ENCODE peak calls at places on chromosomes 2 and 18, in four cellular contexts. K is K562, G is H1, T is HepG2. M is an unnamed sample.

GRCh38 chr2:174338626-174339570 is 4.1 kb downstream of the SP9 start:
- DNase-seq in K (no peak), G (no peak), T (no peak), M (no peak)

GRCh38 chr18:36702398-36703010 is 126.3 kb downstream of the TPGS2 start:
- DNase-seq in K (no peak), G (no peak), T (no peak), M (no peak)

GRCh38 chr2:85431787-85432186 is 13.3 kb downstream of the SH2D6 start:
- DNase-seq in K (no peak), G (no peak), T (no peak), M (no peak)

GRCh38 chr2:236171213-236172201 is 3.3 kb upstream of the GBX2 start:
- DNase-seq in K (no peak), G (peak; percentile 61), T (no peak), M (no peak)

GRCh38 chr2:55712477-55713060 is 18.9 kb upstream of the PNPT1 start:
- DNase-seq in K (no peak), G (no peak), T (no peak), M (no peak)

GRCh38 chr2:86703704-86704370 is 16.3 kb upstream of the RMND5A start:
- DNase-seq in K (peak; percentile 38), G (no peak), T (no peak), M (peak; percentile 77)

GRCh38 chr2:120132190-120132589 is 91.0 kb downstream of the TMEM185B start:
- DNase-seq in K (peak; percentile 6), G (no peak), T (no peak), M (no peak)

GRCh38 chr2:42386684-42387083 is 25.7 kb upstream of the COX7A2L start:
- DNase-seq in K (peak; percentile 33), G (no peak), T (peak; percentile 35), M (peak; percentile 28)

GRCh38 chr18:6382968-6383367 is 31.7 kb downstream of the L3MBTL4 start:
- DNase-seq in K (no peak), G (no peak), T (no peak), M (no peak)

GRCh38 chr18:71865888-71866287 is 678.3 kb downstream of the CBLN2 start:
- DNase-seq in K (no peak), G (no peak), T (no peak), M (no peak)

GRCh38 chr2:190417045-190417842 is 9.1 kb downstream of the MFSD6 start:
- DNase-seq in K (no peak), G (no peak), T (peak; percentile 18), M (no peak)

GRCh38 chr2:7709907-7710306 is 792.7 kb downstream of the RNF144A start:
- DNase-seq in K (no peak), G (no peak), T (no peak), M (no peak)

GRCh38 chr2:192190474-192190873 is 4.3 kb downstream of the TMEFF2 start:
- DNase-seq in K (peak; percentile 5), G (no peak), T (peak; percentile 20), M (peak; percentile 4)

GRCh38 chr2:225920621-225921020 is 521.1 kb downstream of the NYAP2 start:
- DNase-seq in K (no peak), G (no peak), T (no peak), M (no peak)

GRCh38 chr2:132969371-132969985 is 299.5 kb upstream of the LYPD1 start:
- DNase-seq in K (no peak), G (no peak), T (no peak), M (no peak)

GRCh38 chr2:132963161-132963560 is 293.2 kb upstream of the LYPD1 start:
- DNase-seq in K (no peak), G (no peak), T (no peak), M (no peak)

DNA sequence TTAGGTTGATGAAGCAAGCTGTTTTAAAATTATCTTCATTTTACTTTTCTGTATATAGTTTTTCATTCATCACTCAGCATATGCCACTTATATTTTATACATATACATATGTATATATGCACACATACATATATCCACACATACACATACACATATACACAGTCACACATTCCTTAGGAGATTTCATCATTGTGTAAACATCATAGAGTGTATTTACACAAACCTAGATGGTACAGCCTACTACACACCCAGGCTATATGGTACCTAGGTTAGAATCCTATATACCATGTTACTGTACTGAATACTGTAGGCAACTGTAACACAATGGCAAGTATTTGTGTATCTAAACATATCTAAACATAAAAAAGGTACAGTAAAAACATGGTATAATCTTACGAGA is 295.5 kb upstream of the LYPD1 start:
- DNase-seq in K (no peak), G (no peak), T (no peak), M (no peak)
- TF ChIP-seq RNF2 in K (no peak), G (no peak), T (no peak), M (no peak)

GRCh38 chr2:196657332-196657731 is 17.8 kb downstream of the CCDC150 start:
- DNase-seq in K (no peak), G (no peak), T (no peak), M (no peak)

DNA sequence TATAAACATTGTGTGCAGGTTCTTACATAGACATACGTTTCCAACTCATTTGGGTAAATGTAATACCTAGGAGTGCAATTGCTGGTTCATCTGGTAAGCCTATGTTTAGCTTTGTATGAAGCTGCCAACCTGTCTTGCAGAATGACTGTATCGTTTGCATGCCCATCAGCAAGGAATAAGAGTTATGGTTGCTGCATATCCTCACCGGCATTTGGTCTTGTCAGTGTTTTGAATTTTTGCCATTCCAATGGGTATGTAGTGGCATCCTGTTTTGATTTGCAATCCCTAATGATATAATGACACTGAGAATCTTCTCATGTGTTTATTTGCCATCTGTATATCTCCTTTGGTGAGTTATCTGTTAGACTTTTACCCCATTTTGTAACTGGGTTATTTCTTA is 20.7 kb downstream of the CCDC150 start:
- DNase-seq in K (no peak), G (no peak), T (no peak), M (no peak)
- TF ChIP-seq CHD2 in K (no peak), G (no peak), T (no peak), M (no peak)

GRCh38 chr2:219608399-219608964 is 10.8 kb downstream of the STK11IP start:
- DNase-seq in K (no peak), G (no peak), T (no peak), M (no peak)

GRCh38 chr2:219607931-219608330 is 10.3 kb downstream of the STK11IP start:
- DNase-seq in K (no peak), G (no peak), T (no peak), M (no peak)

GRCh38 chr2:219611866-219612604 is 14.4 kb downstream of the STK11IP start:
- DNase-seq in K (no peak), G (no peak), T (no peak), M (no peak)

GRCh38 chr2:219611306-219611705 is 13.6 kb downstream of the STK11IP start:
- DNase-seq in K (no peak), G (no peak), T (no peak), M (no peak)

DNA sequence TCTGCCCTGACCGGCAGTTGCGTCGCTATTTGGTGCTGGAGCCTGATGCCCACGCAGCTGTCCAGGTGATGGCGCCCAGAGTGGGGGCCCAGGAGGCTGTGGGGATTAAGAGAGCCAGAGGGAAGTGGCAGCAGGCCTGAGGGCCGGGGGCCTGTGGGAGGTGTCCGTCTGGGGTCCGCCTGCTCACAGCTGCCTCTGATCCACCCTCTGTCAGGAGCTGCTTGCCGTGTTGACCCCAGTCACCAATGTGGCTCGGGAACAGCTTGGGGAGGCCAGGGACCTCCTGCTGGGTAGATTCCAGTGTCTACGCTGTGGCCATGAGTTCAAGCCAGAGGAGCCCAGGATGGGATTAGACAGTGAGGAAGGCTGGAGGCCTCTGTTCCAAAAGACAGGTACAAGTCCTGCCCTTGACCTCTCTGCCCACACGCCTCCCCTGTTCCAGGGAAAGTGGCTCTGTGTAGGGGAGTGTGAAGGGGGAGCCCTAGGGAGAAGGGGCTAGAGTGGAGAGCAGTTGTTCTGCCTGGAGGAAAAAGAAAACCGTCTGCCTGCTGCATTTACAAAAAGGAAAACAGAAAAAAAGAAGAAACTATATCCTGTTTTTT is 11.6 kb downstream of the STK11IP start:
- DNase-seq in K (no peak), G (no peak), T (no peak), M (no peak)
- TF ChIP-seq RNF2 in K (no peak), G (no peak), T (no peak), M (no peak)

GRCh38 chr18:4854664-4855063 is 342.4 kb downstream of the AKAIN1 start:
- DNase-seq in K (no peak), G (no peak), T (no peak), M (no peak)
- TF ChIP-seq CHD2 in K (no peak), G (no peak), T (no peak), M (no peak)

DNA sequence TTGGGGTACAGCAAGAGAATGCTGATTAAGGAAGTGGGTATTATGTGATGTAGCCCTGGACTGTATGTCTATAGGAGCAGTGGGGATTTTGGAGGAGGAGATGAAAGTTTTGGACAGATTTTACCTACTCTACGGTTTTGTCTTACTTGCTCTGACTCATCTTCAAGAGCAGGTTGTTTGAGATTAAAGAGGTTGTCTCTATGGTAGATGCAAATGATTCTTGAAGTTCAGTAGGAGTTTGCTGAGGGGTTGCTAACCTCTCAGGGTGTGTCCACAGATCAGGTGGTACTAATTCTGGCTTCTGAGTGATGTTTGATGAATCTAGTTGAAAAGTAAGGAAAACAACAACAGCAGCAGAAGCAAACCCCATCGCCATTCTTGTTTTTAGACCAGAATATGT is 9.7 kb upstream of the SERPINB12 start:
- DNase-seq in K (no peak), G (no peak), T (no peak), M (no peak)
- TF ChIP-seq RNF2 in K (no peak), G (no peak), T (no peak), M (no peak)

GRCh38 chr2:149857344-149857743 is 269.8 kb upstream of the MMADHC start:
- DNase-seq in K (no peak), G (no peak), T (no peak), M (no peak)
- TF ChIP-seq CHD2 in K (no peak), G (no peak), T (no peak), M (no peak)

DNA sequence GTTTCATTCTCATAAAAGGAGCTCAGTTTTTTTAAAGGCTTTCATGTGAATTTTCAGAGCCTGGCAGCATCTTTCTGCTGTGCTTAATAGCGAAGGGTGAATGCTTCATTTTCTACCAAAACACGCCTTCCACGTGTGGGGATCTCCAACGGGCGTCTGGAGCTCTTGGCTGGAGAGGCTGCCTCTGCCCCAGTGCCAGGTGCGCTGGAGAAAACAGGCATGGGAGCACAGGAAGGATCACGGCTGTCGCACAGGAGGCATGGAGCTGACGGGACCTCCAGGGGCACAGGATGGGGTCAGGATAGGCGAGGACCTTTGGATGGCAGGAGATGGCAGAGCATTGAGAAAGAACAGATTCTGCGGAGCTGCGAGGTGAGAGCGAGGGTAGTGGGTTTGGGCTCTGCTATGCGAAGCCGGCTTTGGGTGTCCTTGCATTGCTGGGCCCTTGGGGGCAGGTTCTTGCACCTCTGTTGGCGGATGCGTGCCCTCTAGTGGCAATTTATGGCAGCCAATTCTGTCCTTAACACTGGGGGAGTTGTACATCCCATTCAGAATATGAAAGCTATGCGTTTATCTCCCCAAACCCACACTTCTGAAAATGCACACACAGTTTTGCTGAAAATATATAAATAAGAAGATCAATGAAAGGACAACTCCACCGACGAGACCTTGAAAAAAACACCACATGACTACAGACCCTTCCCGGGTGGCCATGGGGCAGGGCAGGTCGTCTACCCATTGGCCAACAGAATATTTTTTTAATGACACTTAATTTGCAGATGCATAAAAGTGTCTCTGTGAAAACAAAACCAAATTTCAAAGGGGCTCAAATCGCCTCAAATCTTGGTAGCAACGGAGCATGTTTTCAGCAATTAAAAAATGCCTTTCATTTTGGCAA is 90.4 kb upstream of the SLC35G4 start:
- DNase-seq in K (peak; percentile 73), G (peak; percentile 85), T (peak; percentile 64), M (peak; percentile 50)
- TF ChIP-seq RNF2 in K (no peak), G (no peak), T (no peak), M (no peak)

M was measured in A549.